ENCODE peak calls at places on chromosomes 13 and 19, in seven cellular contexts. W is thyroid gland, T is mammary epithelial cell, R is HFF-Myc, N is tibial nerve, V is HAP-1, B is ascending aorta. C is an unnamed sample.

GRCh38 chr19:2733930-2734588 is 5.8 kb downstream of the SLC39A3 start:
- DNase-seq in T (peak; percentile 64), W (no peak), R (no peak), V (no peak), N (no peak), B (no peak), C (no peak)

GRCh38 chr19:51530616-51531015 is 854 bp downstream of the SIGLEC6 start:
- DNase-seq in W (no peak), N (no peak), T (no peak), R (no peak), B (no peak), V (no peak), C (no peak)

GRCh38 chr19:43354305-43354627 is 780 bp downstream of the CD177 start:
- DNase-seq in B (no peak), T (no peak), V (no peak), N (no peak), W (no peak), R (no peak), C (no peak)

GRCh38 chr19:16522559-16523377 is 19.5 kb downstream of the CHERP start:
- DNase-seq in V (no peak), B (no peak), R (no peak), N (no peak), T (no peak), W (no peak), C (no peak)

GRCh38 chr13:51249767-51250741 is 27.9 kb downstream of the FAM124A start:
- DNase-seq in N (no peak), T (no peak), W (no peak), B (no peak), V (no peak), R (no peak), C (no peak)

GRCh38 chr13:18212873-18213272 is 968.8 kb downstream of the TUBA3C start:
- DNase-seq in W (peak; percentile 12), B (no peak), V (no peak), R (peak; percentile 9), N (peak; percentile 46), T (no peak), C (peak; percentile 27)

GRCh38 chr19:5128932-5129389 is 160.0 kb downstream of the KDM4B start:
- DNase-seq in W (peak; percentile 47), T (no peak), B (no peak), V (no peak), N (no peak), R (no peak), C (peak; percentile 73)

GRCh38 chr13:27406178-27406939 is 18.1 kb upstream of the GTF3A start:
- DNase-seq in W (peak; percentile 10), R (no peak), N (no peak), T (peak; percentile 35), V (peak; percentile 33), B (no peak), C (peak; percentile 59)

GRCh38 chr19:2243274-2244121 is 5.6 kb upstream of the AMH start:
- DNase-seq in R (no peak), W (no peak), B (no peak), T (no peak), N (no peak), V (no peak), C (no peak)

GRCh38 chr13:51523082-51523518 is 61.2 kb upstream of the WDFY2 start:
- DNase-seq in R (no peak), T (peak; percentile 77), B (no peak), N (no peak), W (peak; percentile 23), V (no peak), C (peak; percentile 78)

GRCh38 chr13:60211548-60211947 is 47.8 kb upstream of the DIAPH3 start:
- DNase-seq in W (no peak), T (no peak), V (no peak), B (no peak), N (no peak), R (no peak), C (no peak)

GRCh38 chr13:44936246-44936645 is 53.0 kb downstream of the NUFIP1 start:
- DNase-seq in N (no peak), R (no peak), W (no peak), T (no peak), B (no peak), V (no peak), C (no peak)

GRCh38 chr13:47459512-47459911 is 541.6 kb downstream of the SUCLA2 start:
- DNase-seq in V (no peak), T (no peak), W (no peak), B (no peak), N (no peak), R (no peak), C (peak; percentile 61)

GRCh38 chr13:44064376-44064775 is 184.7 kb downstream of the LACC1 start:
- DNase-seq in V (no peak), B (no peak), T (no peak), N (no peak), R (no peak), W (no peak), C (no peak)

GRCh38 chr19:32040246-32040645 is 305.2 kb upstream of the ZNF507 start:
- DNase-seq in N (no peak), R (no peak), W (no peak), V (no peak), B (no peak), T (no peak), C (no peak)

GRCh38 chr19:49691243-49692101 is 556 bp downstream of the CPT1C start:
- DNase-seq in T (no peak), B (no peak), R (no peak), W (peak; percentile 35), V (no peak), N (no peak), C (peak; percentile 79)

GRCh38 chr13:110396913-110397379 is 89.9 kb downstream of the COL4A2 start:
- DNase-seq in R (peak; percentile 98), W (peak; percentile 44), T (peak; percentile 97), N (peak; percentile 87), B (peak; percentile 93), V (no peak), C (peak; percentile 100)

GRCh38 chr19:5154799-5155426 is 185.7 kb downstream of the PTPRS start:
- DNase-seq in N (no peak), W (no peak), B (no peak), T (no peak), R (no peak), V (no peak), C (no peak)

GRCh38 chr13:97280478-97280877 is 58.3 kb downstream of the MBNL2 start:
- DNase-seq in R (no peak), T (no peak), W (no peak), N (no peak), V (no peak), B (no peak), C (no peak)

GRCh38 chr13:113410472-113411201 is 42.7 kb downstream of the ADPRHL1 start:
- DNase-seq in R (peak; percentile 51), T (peak; percentile 65), V (no peak), W (no peak), B (peak; percentile 35), N (no peak), C (peak; percentile 90)

GRCh38 chr19:33618884-33619283 is 2.9 kb upstream of the CHST8 start:
- DNase-seq in T (no peak), W (no peak), R (no peak), N (no peak), V (no peak), B (no peak), C (no peak)

GRCh38 chr19:48442116-48443035 is 3.4 kb upstream of the GRWD1 start:
- DNase-seq in V (no peak), B (no peak), N (no peak), T (no peak), R (no peak), W (no peak), C (no peak)

GRCh38 chr13:80497439-80497838 is 156.5 kb upstream of the SPRY2 start:
- DNase-seq in B (no peak), T (no peak), N (no peak), V (no peak), R (no peak), W (no peak), C (no peak)

GRCh38 chr19:47754206-47755064 is 9.1 kb downstream of the NOP53 start:
- DNase-seq in R (no peak), W (no peak), T (no peak), V (no peak), B (no peak), N (no peak), C (no peak)

GRCh38 chr13:29101404-29101803 is 281.3 kb downstream of the MTUS2 start:
- DNase-seq in W (no peak), B (no peak), N (no peak), V (no peak), R (no peak), T (no peak), C (no peak)

GRCh38 chr19:10543059-10543419 is 665 bp upstream of the ATG4D start:
- DNase-seq in B (no peak), W (no peak), T (no peak), R (no peak), N (no peak), V (no peak), C (no peak)

GRCh38 chr19:34351382-34351802 is 13.6 kb upstream of the GPI start:
- DNase-seq in R (no peak), W (no peak), T (no peak), V (no peak), N (no peak), B (no peak), C (no peak)

GRCh38 chr19:38975861-38976271 is 324 bp upstream of the FBXO17 start:
- DNase-seq in R (no peak), W (no peak), V (no peak), T (no peak), B (no peak), N (no peak), C (peak; percentile 52)
- H3K4me3 ChIP-seq in R (peak overlapping the region; percentile 67), W (peak overlapping the region; percentile 41), V (peak overlapping the region; percentile 40), T (peak overlapping the region; percentile 34), B (peak overlapping the region; percentile 88), N (peak overlapping the region; percentile 61), C (peak overlapping the region; percentile 43)

GRCh38 chr19:919157-920050 is 2.3 kb downstream of the KISS1R start:
- DNase-seq in V (no peak), W (peak; percentile 67), T (peak; percentile 52), N (no peak), B (no peak), R (no peak), C (no peak)
- H3K4me3 ChIP-seq in V (peak overlapping the region; percentile 1), W (no peak overlapping the region), T (no peak overlapping the region), N (no peak overlapping the region), B (peak overlapping the region; percentile 43), R (no peak overlapping the region), C (no peak overlapping the region)

GRCh38 chr19:6729573-6730152 is 7.7 kb downstream of the GPR108 start:
- DNase-seq in V (no peak), T (no peak), N (no peak), B (no peak), R (no peak), W (no peak), C (no peak)
- H3K4me3 ChIP-seq in V (no peak overlapping the region), T (no peak overlapping the region), N (no peak overlapping the region), B (no peak overlapping the region), R (no peak overlapping the region), W (no peak overlapping the region), C (no peak overlapping the region)

DNA sequence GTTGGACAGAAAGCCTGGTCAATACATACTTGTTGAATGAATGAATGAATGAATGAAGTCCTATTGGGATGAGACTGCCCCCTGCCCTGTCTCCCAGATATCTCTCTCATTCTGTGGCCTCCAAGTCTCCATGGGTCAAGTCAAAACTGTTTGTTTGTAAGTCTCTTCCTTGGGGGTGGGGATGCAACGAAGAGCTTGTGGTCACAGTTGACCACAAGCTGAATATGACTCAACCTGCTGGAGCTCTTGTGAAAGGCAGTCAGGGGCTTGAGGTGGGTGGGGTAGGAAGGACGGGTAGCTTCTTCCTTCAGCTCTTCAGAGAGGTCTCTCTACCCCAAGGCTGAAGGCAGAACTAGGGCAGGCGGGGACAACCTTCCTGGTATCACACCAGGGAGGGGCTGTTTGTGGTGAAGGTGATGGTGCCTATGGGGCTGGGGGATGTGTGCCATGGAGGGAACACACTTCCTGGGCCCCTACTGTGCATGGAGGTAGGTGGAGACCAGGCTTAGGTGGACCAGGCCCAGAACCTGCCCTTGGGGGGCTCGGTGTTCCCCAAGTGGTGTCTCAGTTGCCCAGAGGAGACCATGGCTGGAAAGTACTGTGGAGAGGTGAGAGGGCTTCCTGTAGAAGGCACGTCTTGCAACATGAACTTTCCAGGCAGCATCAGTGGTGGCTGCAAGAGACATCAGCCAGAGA is 8.0 kb downstream of the MYO1F start:
- DNase-seq in B (peak; percentile 41), R (peak; percentile 65), N (no peak), W (peak; percentile 11), T (peak; percentile 84), V (no peak), C (peak; percentile 94)
- H3K4me3 ChIP-seq in B (no peak overlapping the region), R (no peak overlapping the region), N (no peak overlapping the region), W (no peak overlapping the region), T (no peak overlapping the region), V (no peak overlapping the region), C (no peak overlapping the region)

C was measured in cardiac fibroblast.